ENCODE peak calls at places on chromosomes 11 and 22, in nine cellular contexts. One of them, this sample, is unnamed. For H3K4me1, the result is how much of the 10 kb centered on the place peaks cover.

GRCh38 chr22:48860557-48860956 is 967.1 kb downstream of the BRD1 start:
- DNase-seq in esophagus muscularis mucosa: no peak
- DNase-seq in upper lobe of right lung: no peak
- DNase-seq in heart right ventricle: no peak
- DNase-seq in psoas muscle: no peak
- DNase-seq in SJSA1: no peak
- DNase-seq in iPS DF 6.9: no peak
- DNase-seq in colonic mucosa: no peak
- DNase-seq in tibial nerve: no peak
- DNase-seq in this sample: no peak

GRCh38 chr22:49925525-49926128 is 7.2 kb downstream of the CRELD2 start:
- DNase-seq in esophagus muscularis mucosa: no peak
- DNase-seq in SJSA1: no peak
- DNase-seq in iPS DF 6.9: no peak
- DNase-seq in upper lobe of right lung: no peak
- DNase-seq in colonic mucosa: no peak
- DNase-seq in tibial nerve: no peak
- DNase-seq in psoas muscle: no peak
- DNase-seq in heart right ventricle: no peak
- DNase-seq in this sample: no peak

GRCh38 chr11:65779919-65780769 is 632 bp downstream of the AP5B1 start:
- DNase-seq in tibial nerve: peak
- DNase-seq in psoas muscle: peak
- DNase-seq in SJSA1: peak
- DNase-seq in iPS DF 6.9: no peak
- DNase-seq in colonic mucosa: peak
- DNase-seq in esophagus muscularis mucosa: peak
- DNase-seq in upper lobe of right lung: peak
- DNase-seq in heart right ventricle: peak
- DNase-seq in this sample: peak

GRCh38 chr11:128419012-128419767 is 168.2 kb downstream of the ETS1 start:
- DNase-seq in upper lobe of right lung: no peak
- DNase-seq in tibial nerve: no peak
- DNase-seq in psoas muscle: no peak
- DNase-seq in colonic mucosa: no peak
- DNase-seq in esophagus muscularis mucosa: no peak
- DNase-seq in SJSA1: no peak
- DNase-seq in heart right ventricle: no peak
- DNase-seq in iPS DF 6.9: no peak
- DNase-seq in this sample: no peak

GRCh38 chr11:126929186-126930085 is 71.1 kb downstream of the KIRREL3 start:
- DNase-seq in upper lobe of right lung: no peak
- DNase-seq in SJSA1: no peak
- DNase-seq in iPS DF 6.9: no peak
- DNase-seq in psoas muscle: no peak
- DNase-seq in tibial nerve: no peak
- DNase-seq in colonic mucosa: no peak
- DNase-seq in heart right ventricle: no peak
- DNase-seq in esophagus muscularis mucosa: no peak
- DNase-seq in this sample: peak

GRCh38 chr11:116732740-116733385 is 39.9 kb downstream of the BUD13 start:
- DNase-seq in esophagus muscularis mucosa: no peak
- DNase-seq in SJSA1: peak
- DNase-seq in psoas muscle: peak
- DNase-seq in upper lobe of right lung: peak
- DNase-seq in iPS DF 6.9: peak
- DNase-seq in heart right ventricle: peak
- DNase-seq in tibial nerve: peak
- DNase-seq in colonic mucosa: peak
- DNase-seq in this sample: peak

GRCh38 chr22:20658433-20659222 is 115.3 kb upstream of the SERPIND1 start:
- DNase-seq in tibial nerve: no peak
- DNase-seq in iPS DF 6.9: no peak
- DNase-seq in colonic mucosa: no peak
- DNase-seq in esophagus muscularis mucosa: peak
- DNase-seq in SJSA1: no peak
- DNase-seq in upper lobe of right lung: no peak
- DNase-seq in heart right ventricle: no peak
- DNase-seq in psoas muscle: no peak
- DNase-seq in this sample: no peak

GRCh38 chr11:116948375-116948774 is 111.0 kb upstream of the APOA1 start:
- DNase-seq in colonic mucosa: no peak
- DNase-seq in psoas muscle: no peak
- DNase-seq in tibial nerve: no peak
- DNase-seq in upper lobe of right lung: no peak
- DNase-seq in SJSA1: peak
- DNase-seq in esophagus muscularis mucosa: no peak
- DNase-seq in iPS DF 6.9: no peak
- DNase-seq in heart right ventricle: no peak
- DNase-seq in this sample: peak

GRCh38 chr11:72924568-72925190 is 110.5 kb downstream of the ATG16L2 start:
- DNase-seq in tibial nerve: no peak
- DNase-seq in esophagus muscularis mucosa: no peak
- DNase-seq in SJSA1: peak
- DNase-seq in upper lobe of right lung: no peak
- DNase-seq in colonic mucosa: no peak
- DNase-seq in heart right ventricle: no peak
- DNase-seq in iPS DF 6.9: no peak
- DNase-seq in psoas muscle: no peak
- DNase-seq in this sample: peak

GRCh38 chr11:64850979-64851567 is 6.6 kb upstream of the CDC42BPG start:
- DNase-seq in SJSA1: peak
- DNase-seq in tibial nerve: no peak
- DNase-seq in colonic mucosa: no peak
- DNase-seq in psoas muscle: no peak
- DNase-seq in esophagus muscularis mucosa: no peak
- DNase-seq in heart right ventricle: no peak
- DNase-seq in upper lobe of right lung: no peak
- DNase-seq in iPS DF 6.9: no peak
- DNase-seq in this sample: no peak

GRCh38 chr11:78564889-78565467 is 9.7 kb downstream of the NARS2 start:
- DNase-seq in tibial nerve: no peak
- DNase-seq in heart right ventricle: no peak
- DNase-seq in iPS DF 6.9: no peak
- DNase-seq in SJSA1: no peak
- DNase-seq in psoas muscle: no peak
- DNase-seq in colonic mucosa: no peak
- DNase-seq in upper lobe of right lung: no peak
- DNase-seq in esophagus muscularis mucosa: no peak
- DNase-seq in this sample: no peak

GRCh38 chr22:49532831-49533802 is 294.6 kb downstream of the BRD1 start:
- DNase-seq in tibial nerve: no peak
- DNase-seq in iPS DF 6.9: no peak
- DNase-seq in upper lobe of right lung: peak
- DNase-seq in colonic mucosa: no peak
- DNase-seq in psoas muscle: no peak
- DNase-seq in heart right ventricle: no peak
- DNase-seq in SJSA1: no peak
- DNase-seq in esophagus muscularis mucosa: no peak
- DNase-seq in this sample: no peak

GRCh38 chr11:96222102-96222501 is 120.9 kb downstream of the MAML2 start:
- DNase-seq in upper lobe of right lung: no peak
- DNase-seq in tibial nerve: no peak
- DNase-seq in colonic mucosa: no peak
- DNase-seq in psoas muscle: no peak
- DNase-seq in iPS DF 6.9: no peak
- DNase-seq in esophagus muscularis mucosa: no peak
- DNase-seq in SJSA1: no peak
- DNase-seq in heart right ventricle: no peak
- DNase-seq in this sample: no peak

GRCh38 chr11:7021318-7021717 is 1.0 kb downstream of the NLRP14 start:
- DNase-seq in tibial nerve: no peak
- DNase-seq in upper lobe of right lung: no peak
- DNase-seq in colonic mucosa: no peak
- DNase-seq in iPS DF 6.9: no peak
- DNase-seq in SJSA1: no peak
- DNase-seq in heart right ventricle: no peak
- DNase-seq in esophagus muscularis mucosa: no peak
- DNase-seq in psoas muscle: no peak
- DNase-seq in this sample: no peak

GRCh38 chr22:42316988-42317387 is 46.5 kb upstream of the TCF20 start:
- DNase-seq in esophagus muscularis mucosa: no peak
- DNase-seq in tibial nerve: peak
- DNase-seq in psoas muscle: no peak
- DNase-seq in upper lobe of right lung: peak
- DNase-seq in colonic mucosa: peak
- DNase-seq in SJSA1: no peak
- DNase-seq in iPS DF 6.9: no peak
- DNase-seq in heart right ventricle: no peak
- DNase-seq in this sample: peak

GRCh38 chr11:77149716-77150392 is 21.8 kb downstream of the MYO7A start:
- DNase-seq in heart right ventricle: no peak
- DNase-seq in esophagus muscularis mucosa: no peak
- DNase-seq in colonic mucosa: no peak
- DNase-seq in tibial nerve: no peak
- DNase-seq in SJSA1: no peak
- DNase-seq in iPS DF 6.9: no peak
- DNase-seq in upper lobe of right lung: no peak
- DNase-seq in psoas muscle: no peak
- DNase-seq in this sample: no peak

GRCh38 chr22:26045855-26046254 is 123.4 kb upstream of the SEZ6L start:
- DNase-seq in upper lobe of right lung: no peak
- DNase-seq in iPS DF 6.9: no peak
- DNase-seq in tibial nerve: no peak
- DNase-seq in esophagus muscularis mucosa: no peak
- DNase-seq in SJSA1: no peak
- DNase-seq in psoas muscle: no peak
- DNase-seq in colonic mucosa: no peak
- DNase-seq in heart right ventricle: no peak
- DNase-seq in this sample: no peak

GRCh38 chr11:67247946-67248550 is 18.2 kb upstream of the GRK2 start:
- DNase-seq in heart right ventricle: no peak
- DNase-seq in psoas muscle: no peak
- DNase-seq in SJSA1: no peak
- DNase-seq in colonic mucosa: no peak
- DNase-seq in tibial nerve: no peak
- DNase-seq in upper lobe of right lung: no peak
- DNase-seq in esophagus muscularis mucosa: no peak
- DNase-seq in iPS DF 6.9: no peak
- DNase-seq in this sample: no peak

DNA sequence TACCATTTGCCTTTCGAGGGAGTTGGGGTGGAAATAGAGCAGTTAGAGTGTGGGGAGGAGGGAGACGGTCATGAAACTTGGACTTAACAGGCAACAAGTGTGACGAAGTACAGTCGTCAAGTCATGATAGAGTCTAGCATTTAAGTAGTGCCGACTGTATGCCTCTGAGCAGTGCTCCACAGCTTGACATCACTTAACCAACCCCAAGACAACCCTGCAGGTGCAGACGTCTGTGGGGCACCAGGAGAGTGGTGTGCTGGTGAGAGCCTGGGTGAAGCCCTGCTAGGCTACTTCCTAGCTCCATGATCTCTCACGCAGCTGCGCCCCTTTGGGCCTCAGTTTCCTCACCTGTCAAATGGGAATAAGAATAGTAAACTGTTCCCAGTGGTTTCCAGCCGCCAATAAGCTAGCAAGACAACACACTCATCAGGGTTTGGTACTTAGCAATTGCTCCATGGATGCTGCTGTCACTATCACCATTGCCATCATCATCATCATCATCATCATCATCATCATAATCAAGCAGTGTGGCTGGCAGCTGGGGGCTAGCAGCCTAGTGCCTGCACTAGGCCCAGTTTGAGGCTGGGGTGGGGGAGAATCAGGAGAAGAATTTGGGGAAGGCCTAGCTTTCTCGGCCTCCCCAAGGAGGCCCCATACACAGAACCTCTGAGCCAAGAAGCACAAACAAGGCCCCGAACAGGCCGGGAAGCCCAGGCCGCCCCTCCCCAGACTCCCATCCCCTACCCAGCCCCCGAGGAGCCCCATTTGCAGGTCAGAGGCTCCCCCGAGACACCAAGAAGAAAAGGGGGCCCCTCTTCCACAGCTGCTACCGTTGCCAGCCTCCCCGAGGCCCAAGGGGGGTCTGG is 29.0 kb downstream of the MN1 start:
- DNase-seq in colonic mucosa: no peak
- DNase-seq in heart right ventricle: no peak
- DNase-seq in iPS DF 6.9: no peak
- DNase-seq in upper lobe of right lung: no peak
- DNase-seq in tibial nerve: no peak
- DNase-seq in psoas muscle: no peak
- DNase-seq in SJSA1: no peak
- DNase-seq in esophagus muscularis mucosa: no peak
- DNase-seq in this sample: no peak
- H3K27ac ChIP-seq in colonic mucosa: no peak
- H3K27ac ChIP-seq in heart right ventricle: no peak
- H3K27ac ChIP-seq in iPS DF 6.9: no peak
- H3K27ac ChIP-seq in upper lobe of right lung: no peak
- H3K27ac ChIP-seq in tibial nerve: no peak
- H3K27ac ChIP-seq in psoas muscle: peak
- H3K27ac ChIP-seq in SJSA1: no peak
- H3K27ac ChIP-seq in esophagus muscularis mucosa: peak
- H3K27ac ChIP-seq in this sample: no peak

GRCh38 chr22:40331706-40332105 is 14.6 kb upstream of the ADSL start:
- DNase-seq in tibial nerve: no peak
- DNase-seq in colonic mucosa: no peak
- DNase-seq in upper lobe of right lung: no peak
- DNase-seq in iPS DF 6.9: no peak
- DNase-seq in psoas muscle: no peak
- DNase-seq in heart right ventricle: no peak
- DNase-seq in esophagus muscularis mucosa: no peak
- DNase-seq in SJSA1: no peak
- DNase-seq in this sample: no peak
- H3K4me1 ChIP-seq in tibial nerve: under half
- H3K4me1 ChIP-seq in colonic mucosa: under half
- H3K4me1 ChIP-seq in upper lobe of right lung: under half
- H3K4me1 ChIP-seq in iPS DF 6.9: under half
- H3K4me1 ChIP-seq in psoas muscle: under half
- H3K4me1 ChIP-seq in heart right ventricle: under half
- H3K4me1 ChIP-seq in esophagus muscularis mucosa: under half
- H3K4me1 ChIP-seq in SJSA1: under half
- H3K4me1 ChIP-seq in this sample: under half

GRCh38 chr11:102560555-102561011 is 30.0 kb upstream of the MMP7 start:
- DNase-seq in colonic mucosa: no peak
- DNase-seq in SJSA1: peak
- DNase-seq in esophagus muscularis mucosa: no peak
- DNase-seq in psoas muscle: no peak
- DNase-seq in iPS DF 6.9: no peak
- DNase-seq in tibial nerve: peak
- DNase-seq in upper lobe of right lung: no peak
- DNase-seq in heart right ventricle: no peak
- DNase-seq in this sample: peak
- H3K27ac ChIP-seq in colonic mucosa: peak
- H3K27ac ChIP-seq in SJSA1: peak
- H3K27ac ChIP-seq in esophagus muscularis mucosa: peak
- H3K27ac ChIP-seq in psoas muscle: no peak
- H3K27ac ChIP-seq in iPS DF 6.9: no peak
- H3K27ac ChIP-seq in tibial nerve: peak
- H3K27ac ChIP-seq in upper lobe of right lung: peak
- H3K27ac ChIP-seq in heart right ventricle: no peak
- H3K27ac ChIP-seq in this sample: peak

DNA sequence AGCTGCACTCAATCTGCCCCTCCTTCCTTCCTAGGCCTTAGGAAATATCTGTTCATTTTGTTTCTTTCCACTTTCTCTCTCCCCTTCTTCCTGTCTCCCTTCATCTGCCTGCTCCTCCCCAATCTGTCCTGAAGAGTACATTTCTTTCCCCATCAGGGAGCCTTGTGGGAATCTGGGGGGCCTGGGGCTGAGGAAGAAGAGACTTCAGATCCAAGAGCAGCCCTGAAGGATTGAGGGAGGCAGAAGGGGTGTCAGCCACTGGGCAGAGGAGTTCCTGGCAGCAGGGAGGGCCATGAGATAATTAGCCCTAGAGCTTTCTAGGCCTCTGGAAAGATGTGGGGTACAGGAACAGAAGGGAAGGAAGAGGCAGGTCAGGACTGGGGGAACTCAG is 24.4 kb upstream of the OAF start:
- DNase-seq in heart right ventricle: no peak
- DNase-seq in iPS DF 6.9: no peak
- DNase-seq in SJSA1: no peak
- DNase-seq in psoas muscle: peak
- DNase-seq in upper lobe of right lung: peak
- DNase-seq in esophagus muscularis mucosa: no peak
- DNase-seq in tibial nerve: no peak
- DNase-seq in colonic mucosa: no peak
- DNase-seq in this sample: no peak
- H3K4me1 ChIP-seq in heart right ventricle: under half
- H3K4me1 ChIP-seq in iPS DF 6.9: under half
- H3K4me1 ChIP-seq in SJSA1: under half
- H3K4me1 ChIP-seq in psoas muscle: under half
- H3K4me1 ChIP-seq in upper lobe of right lung: under half
- H3K4me1 ChIP-seq in esophagus muscularis mucosa: half or more
- H3K4me1 ChIP-seq in tibial nerve: half or more
- H3K4me1 ChIP-seq in colonic mucosa: under half
- H3K4me1 ChIP-seq in this sample: under half